ENCODE peak calls at places on chromosomes 1 and 21, in six cellular contexts. Q is HAP-1, J is OCI-LY7, N is prostate gland, G is NB4, R is transverse colon. L is an unnamed sample.
A peak's percentile ranks its signal among the peaks of the same experiment; 100 is the strongest.

GRCh38 chr1:177700856-177701255 is 269.0 kb downstream of the SEC16B start:
- DNase-seq in Q (no peak), J (no peak), N (no peak), G (no peak), R (no peak), L (no peak)

GRCh38 chr1:45894921-45895320 is 91.5 kb downstream of the MAST2 start:
- DNase-seq in Q (peak; percentile 74), J (no peak), N (no peak), G (no peak), R (no peak), L (no peak)

GRCh38 chr1:109912873-109913272 is 2.2 kb downstream of the CSF1 start:
- DNase-seq in Q (no peak), J (no peak), N (no peak), G (no peak), R (no peak), L (no peak)

GRCh38 chr21:44996501-44996921 is 56.7 kb downstream of the SLX9 start:
- DNase-seq in Q (no peak), J (no peak), N (no peak), G (no peak), R (no peak), L (no peak)

GRCh38 chr1:175198332-175198731 is 5.8 kb upstream of the KIAA0040 start:
- DNase-seq in Q (no peak), J (no peak), N (no peak), G (no peak), R (no peak), L (no peak)

GRCh38 chr1:9128520-9129371 is at the start of gene GPR157:
- DNase-seq in Q (peak; percentile 72), J (peak; percentile 87), N (peak; percentile 91), G (peak; percentile 81), R (peak; percentile 95), L (no peak)

GRCh38 chr1:37930246-37931142 is 16.4 kb downstream of the INPP5B start:
- DNase-seq in Q (no peak), J (peak; percentile 68), N (peak; percentile 23), G (peak; percentile 88), R (no peak), L (no peak)

GRCh38 chr1:23909412-23909811 is 3.8 kb downstream of the CNR2 start:
- DNase-seq in Q (no peak), J (peak; percentile 85), N (no peak), G (peak; percentile 59), R (no peak), L (no peak)

GRCh38 chr21:44846201-44846484 is 27.3 kb downstream of the PTTG1IP start:
- DNase-seq in Q (no peak), J (no peak), N (no peak), G (no peak), R (no peak), L (no peak)

GRCh38 chr1:93015590-93015989 is 54.3 kb upstream of the DIPK1A start:
- DNase-seq in Q (no peak), J (no peak), N (no peak), G (no peak), R (no peak), L (no peak)

GRCh38 chr1:59169703-59170102 is 127.2 kb upstream of the FGGY start:
- DNase-seq in Q (no peak), J (no peak), N (no peak), G (no peak), R (no peak), L (no peak)

GRCh38 chr1:202888204-202888506 is 794 bp downstream of the RABIF start:
- DNase-seq in Q (no peak), J (no peak), N (no peak), G (no peak), R (no peak), L (no peak)

GRCh38 chr1:25053576-25054075 is 123.5 kb upstream of the RUNX3 start:
- DNase-seq in Q (no peak), J (no peak), N (no peak), G (no peak), R (no peak), L (no peak)

GRCh38 chr21:36388076-36388475 is 2.9 kb downstream of the CHAF1B start:
- DNase-seq in Q (no peak), J (no peak), N (no peak), G (no peak), R (no peak), L (no peak)

GRCh38 chr1:150182233-150182632 is 32.5 kb downstream of the PLEKHO1 start:
- DNase-seq in Q (peak; percentile 30), J (no peak), N (no peak), G (no peak), R (no peak), L (no peak)

GRCh38 chr1:223802032-223802431 is 43.7 kb downstream of the TP53BP2 start:
- DNase-seq in Q (no peak), J (no peak), N (no peak), G (no peak), R (no peak), L (no peak)

GRCh38 chr21:32237021-32237420 is 41.8 kb downstream of the MIS18A start:
- DNase-seq in Q (no peak), J (no peak), N (no peak), G (no peak), R (no peak), L (no peak)

GRCh38 chr1:17192394-17193221 is 12.3 kb upstream of the PADI1 start:
- DNase-seq in Q (no peak), J (no peak), N (no peak), G (peak; percentile 65), R (no peak), L (no peak)

GRCh38 chr21:43193651-43194302 is 25.0 kb downstream of the CRYAA start:
- DNase-seq in Q (no peak), J (peak; percentile 28), N (peak; percentile 51), G (peak; percentile 77), R (no peak), L (peak; percentile 32)

GRCh38 chr1:42689912-42690311 is 7.7 kb downstream of the YBX1 start:
- DNase-seq in Q (no peak), J (no peak), N (no peak), G (no peak), R (peak; percentile 28), L (no peak)

GRCh38 chr1:36796101-36796590 is 238.2 kb downstream of the GRIK3 start:
- DNase-seq in Q (no peak), J (no peak), N (no peak), G (no peak), R (no peak), L (no peak)

GRCh38 chr1:56185493-56185892 is 393.9 kb downstream of the PLPP3 start:
- DNase-seq in Q (no peak), J (no peak), N (no peak), G (no peak), R (no peak), L (no peak)

GRCh38 chr1:56179571-56179970 is 399.8 kb downstream of the PLPP3 start:
- DNase-seq in Q (no peak), J (no peak), N (no peak), G (no peak), R (no peak), L (no peak)

GRCh38 chr1:56183151-56183550 is 396.2 kb downstream of the PLPP3 start:
- DNase-seq in Q (no peak), J (no peak), N (no peak), G (no peak), R (no peak), L (no peak)

GRCh38 chr1:56175211-56175610 is 404.2 kb downstream of the PLPP3 start:
- DNase-seq in Q (no peak), J (no peak), N (no peak), G (no peak), R (no peak), L (no peak)

DNA sequence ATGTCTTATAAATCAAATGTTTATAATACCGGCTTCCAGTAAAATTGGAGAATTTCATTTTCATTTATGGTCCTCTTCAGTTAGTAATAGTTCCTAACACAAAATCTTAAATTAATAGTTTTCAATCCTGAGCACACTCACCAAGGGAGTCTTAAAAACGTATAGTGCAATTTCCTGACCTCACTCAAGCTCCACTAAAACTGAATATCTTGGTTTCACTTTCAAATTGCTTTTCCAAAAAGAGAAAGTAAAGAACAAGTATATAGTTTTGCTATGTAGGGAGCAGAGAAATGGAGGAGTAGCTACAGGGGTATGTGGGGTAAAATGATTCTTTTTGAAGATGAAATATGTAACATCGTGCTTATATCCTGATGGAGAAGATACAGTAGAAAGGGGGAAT is 398.6 kb downstream of the PLPP3 start:
- DNase-seq in Q (no peak), J (no peak), N (no peak), G (no peak), R (no peak), L (no peak)
- H3K4me3 ChIP-seq in Q (no peak overlapping the region), J (no peak overlapping the region), N (no peak overlapping the region), G (no peak overlapping the region), R (no peak overlapping the region), L (no peak overlapping the region)

DNA sequence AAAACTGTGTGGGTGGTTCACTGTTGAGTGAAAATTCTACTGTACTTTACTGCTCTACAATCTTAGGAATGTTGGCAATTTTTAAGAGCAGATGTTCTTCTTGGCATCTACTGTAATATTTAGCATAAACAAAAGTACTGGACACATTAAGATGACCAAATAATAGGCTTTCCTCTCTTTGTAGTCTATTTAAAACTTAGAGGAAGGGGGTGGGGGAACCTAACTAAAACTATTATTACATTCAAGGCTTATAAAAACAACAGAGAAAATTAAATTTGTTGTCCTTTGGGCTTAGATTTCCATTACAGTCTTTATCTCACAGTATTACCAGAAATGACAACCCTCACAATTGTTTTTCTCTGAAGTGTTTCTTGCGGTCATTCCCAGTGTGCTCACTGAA is 181.2 kb downstream of the PLPPR4 start:
- DNase-seq in Q (no peak), J (no peak), N (no peak), G (no peak), R (no peak), L (peak; percentile 78)
- H3K4me3 ChIP-seq in Q (no peak overlapping the region), J (no peak overlapping the region), N (no peak overlapping the region), G (no peak overlapping the region), R (no peak overlapping the region), L (no peak overlapping the region)

DNA sequence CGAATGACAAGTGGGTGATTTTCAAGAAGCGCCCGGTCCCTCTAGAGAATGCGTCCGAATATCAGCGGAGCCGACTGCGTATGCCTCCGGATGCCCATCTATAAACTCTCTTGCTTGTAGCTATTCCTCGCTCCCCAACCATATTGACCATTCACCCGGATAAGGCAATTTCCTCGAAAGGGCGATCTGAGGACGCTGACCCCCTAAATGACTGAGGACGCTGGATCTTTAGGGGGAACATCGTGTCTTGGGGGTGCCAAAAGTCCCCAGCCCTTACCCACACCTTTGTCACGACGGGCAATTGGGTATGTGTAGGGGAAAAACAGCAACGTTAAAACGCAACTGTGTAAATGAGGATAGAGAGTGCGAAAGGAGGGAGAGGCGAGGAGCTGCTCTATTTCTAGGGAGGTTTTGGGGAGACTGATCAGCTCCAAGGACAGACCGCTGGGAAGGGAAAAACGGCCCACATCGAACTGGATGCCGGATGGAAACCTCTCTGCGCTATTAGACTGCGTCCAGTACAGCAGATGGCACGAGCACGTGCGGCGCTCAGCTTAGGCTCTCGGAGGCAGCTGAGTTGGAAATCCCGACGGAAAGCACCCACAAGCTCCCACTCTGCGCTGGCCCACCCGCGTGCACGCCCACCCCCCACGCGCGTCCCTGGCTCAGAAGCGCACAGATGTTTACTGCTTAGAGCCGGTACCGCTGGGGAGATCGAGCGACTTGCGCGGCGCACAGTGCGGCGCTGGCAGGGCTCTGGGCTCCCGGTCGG is 2.9 kb upstream of the PRRX1 start:
- DNase-seq in Q (no peak), J (no peak), N (no peak), G (no peak), R (no peak), L (no peak)
- H3K4me3 ChIP-seq in Q (no peak overlapping the region), J (no peak overlapping the region), N (peak overlapping the region; percentile 20), G (no peak overlapping the region), R (no peak overlapping the region), L (peak overlapping the region; percentile 91)

DNA sequence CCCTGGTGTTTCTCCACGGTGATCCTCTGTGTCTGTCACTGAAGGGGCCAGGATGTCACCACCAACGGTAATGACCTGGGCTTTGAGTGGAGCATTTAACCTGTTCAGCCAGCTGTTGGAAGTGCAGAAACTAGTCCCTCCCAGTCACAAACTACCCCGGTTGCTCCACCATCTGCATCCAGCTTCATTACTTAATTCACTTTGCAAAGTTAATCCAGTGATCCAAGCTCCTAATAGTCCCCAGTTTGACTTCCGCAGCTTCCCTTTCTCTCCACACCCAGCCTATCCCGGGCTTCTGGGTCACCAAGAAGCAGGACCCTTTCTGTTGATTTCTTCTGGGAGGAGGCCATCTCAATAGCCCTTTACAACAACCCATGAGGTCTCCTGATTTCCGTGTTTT is 63.5 kb downstream of the MDM4 start:
- DNase-seq in Q (no peak), J (no peak), N (no peak), G (no peak), R (no peak), L (no peak)
- H3K4me3 ChIP-seq in Q (no peak overlapping the region), J (peak overlapping the region; percentile 64), N (no peak overlapping the region), G (no peak overlapping the region), R (no peak overlapping the region), L (no peak overlapping the region)